ENCODE peak calls at places on chromosomes 1 and 21, in six cellular contexts. One of them, this sample, is unnamed.

GRCh38 chr1:212749924-212750535 is 41.5 kb downstream of the NSL1 start:
- DNase-seq in D721Med: peak; percentile 41
- DNase-seq in A673: peak; percentile 89
- DNase-seq in lower leg skin: no peak
- DNase-seq in AG20443: peak; percentile 71
- DNase-seq in stimulated activated CD8-positive, alpha-beta memory T cell treated with anti-CD3 and anti-CD28 coated beads, Interleukin-4, amount 100 ng/mL, for 24 hours: no peak
- DNase-seq in this sample: peak; percentile 84

GRCh38 chr1:31677401-31677800 is 26.4 kb downstream of the COL16A1 start:
- DNase-seq in lower leg skin: no peak
- DNase-seq in stimulated activated CD8-positive, alpha-beta memory T cell treated with anti-CD3 and anti-CD28 coated beads, Interleukin-4, amount 100 ng/mL, for 24 hours: no peak
- DNase-seq in AG20443: no peak
- DNase-seq in A673: no peak
- DNase-seq in D721Med: no peak
- DNase-seq in this sample: no peak

GRCh38 chr1:179178965-179179364 is 50.5 kb downstream of the ABL2 start:
- DNase-seq in AG20443: peak; percentile 28
- DNase-seq in stimulated activated CD8-positive, alpha-beta memory T cell treated with anti-CD3 and anti-CD28 coated beads, Interleukin-4, amount 100 ng/mL, for 24 hours: no peak
- DNase-seq in lower leg skin: no peak
- DNase-seq in A673: peak; percentile 67
- DNase-seq in D721Med: peak; percentile 64
- DNase-seq in this sample: peak; percentile 58

GRCh38 chr1:108913105-108913948 is 36.5 kb downstream of the GPSM2 start:
- DNase-seq in AG20443: no peak
- DNase-seq in A673: peak; percentile 33
- DNase-seq in lower leg skin: no peak
- DNase-seq in stimulated activated CD8-positive, alpha-beta memory T cell treated with anti-CD3 and anti-CD28 coated beads, Interleukin-4, amount 100 ng/mL, for 24 hours: no peak
- DNase-seq in D721Med: no peak
- DNase-seq in this sample: no peak

GRCh38 chr1:43506233-43506632 is 24.4 kb upstream of the PTPRF start:
- DNase-seq in D721Med: no peak
- DNase-seq in AG20443: no peak
- DNase-seq in stimulated activated CD8-positive, alpha-beta memory T cell treated with anti-CD3 and anti-CD28 coated beads, Interleukin-4, amount 100 ng/mL, for 24 hours: no peak
- DNase-seq in lower leg skin: no peak
- DNase-seq in A673: no peak
- DNase-seq in this sample: no peak

GRCh38 chr21:36385909-36386642 is 884 bp downstream of the CHAF1B start:
- DNase-seq in AG20443: peak; percentile 32
- DNase-seq in A673: no peak
- DNase-seq in D721Med: no peak
- DNase-seq in lower leg skin: no peak
- DNase-seq in stimulated activated CD8-positive, alpha-beta memory T cell treated with anti-CD3 and anti-CD28 coated beads, Interleukin-4, amount 100 ng/mL, for 24 hours: no peak
- DNase-seq in this sample: peak; percentile 24

GRCh38 chr1:197485790-197486189 is 217.7 kb downstream of the CRB1 start:
- DNase-seq in D721Med: no peak
- DNase-seq in lower leg skin: no peak
- DNase-seq in A673: no peak
- DNase-seq in stimulated activated CD8-positive, alpha-beta memory T cell treated with anti-CD3 and anti-CD28 coated beads, Interleukin-4, amount 100 ng/mL, for 24 hours: no peak
- DNase-seq in AG20443: no peak
- DNase-seq in this sample: no peak

GRCh38 chr1:186643600-186643999 is 36.6 kb downstream of the PTGS2 start:
- DNase-seq in D721Med: no peak
- DNase-seq in A673: no peak
- DNase-seq in AG20443: peak; percentile 37
- DNase-seq in stimulated activated CD8-positive, alpha-beta memory T cell treated with anti-CD3 and anti-CD28 coated beads, Interleukin-4, amount 100 ng/mL, for 24 hours: no peak
- DNase-seq in lower leg skin: no peak
- DNase-seq in this sample: no peak

GRCh38 chr21:41666641-41667051 is 100.2 kb downstream of the RIPK4 start:
- DNase-seq in A673: no peak
- DNase-seq in AG20443: no peak
- DNase-seq in stimulated activated CD8-positive, alpha-beta memory T cell treated with anti-CD3 and anti-CD28 coated beads, Interleukin-4, amount 100 ng/mL, for 24 hours: no peak
- DNase-seq in D721Med: no peak
- DNase-seq in lower leg skin: no peak
- DNase-seq in this sample: no peak

GRCh38 chr1:90717665-90718410 is 736 bp upstream of the BARHL2 start:
- DNase-seq in lower leg skin: no peak
- DNase-seq in stimulated activated CD8-positive, alpha-beta memory T cell treated with anti-CD3 and anti-CD28 coated beads, Interleukin-4, amount 100 ng/mL, for 24 hours: no peak
- DNase-seq in A673: peak; percentile 97
- DNase-seq in D721Med: peak; percentile 87
- DNase-seq in AG20443: peak; percentile 64
- DNase-seq in this sample: no peak

GRCh38 chr1:54266195-54266594 is 66.2 kb downstream of the MRPL37 start:
- DNase-seq in D721Med: no peak
- DNase-seq in stimulated activated CD8-positive, alpha-beta memory T cell treated with anti-CD3 and anti-CD28 coated beads, Interleukin-4, amount 100 ng/mL, for 24 hours: no peak
- DNase-seq in AG20443: no peak
- DNase-seq in A673: no peak
- DNase-seq in lower leg skin: no peak
- DNase-seq in this sample: no peak

GRCh38 chr21:29196664-29197052 is 66.2 kb downstream of the MAP3K7CL start:
- DNase-seq in D721Med: no peak
- DNase-seq in A673: no peak
- DNase-seq in stimulated activated CD8-positive, alpha-beta memory T cell treated with anti-CD3 and anti-CD28 coated beads, Interleukin-4, amount 100 ng/mL, for 24 hours: no peak
- DNase-seq in lower leg skin: no peak
- DNase-seq in AG20443: no peak
- DNase-seq in this sample: no peak

GRCh38 chr1:181255270-181255929 is 166.9 kb downstream of the IER5 start:
- DNase-seq in AG20443: peak; percentile 88
- DNase-seq in stimulated activated CD8-positive, alpha-beta memory T cell treated with anti-CD3 and anti-CD28 coated beads, Interleukin-4, amount 100 ng/mL, for 24 hours: no peak
- DNase-seq in lower leg skin: no peak
- DNase-seq in D721Med: no peak
- DNase-seq in A673: peak; percentile 10
- DNase-seq in this sample: peak; percentile 95

GRCh38 chr1:78950801-78951200 is 55.7 kb downstream of the ADGRL4 start:
- DNase-seq in lower leg skin: no peak
- DNase-seq in AG20443: peak; percentile 7
- DNase-seq in A673: no peak
- DNase-seq in D721Med: no peak
- DNase-seq in stimulated activated CD8-positive, alpha-beta memory T cell treated with anti-CD3 and anti-CD28 coated beads, Interleukin-4, amount 100 ng/mL, for 24 hours: no peak
- DNase-seq in this sample: no peak

GRCh38 chr1:165581926-165582325 is 38.1 kb downstream of the LRRC52 start:
- DNase-seq in lower leg skin: no peak
- DNase-seq in AG20443: no peak
- DNase-seq in A673: no peak
- DNase-seq in stimulated activated CD8-positive, alpha-beta memory T cell treated with anti-CD3 and anti-CD28 coated beads, Interleukin-4, amount 100 ng/mL, for 24 hours: no peak
- DNase-seq in D721Med: no peak
- DNase-seq in this sample: no peak

GRCh38 chr1:113072141-113072756 is 749 bp upstream of the LRIG2 start:
- DNase-seq in lower leg skin: no peak
- DNase-seq in stimulated activated CD8-positive, alpha-beta memory T cell treated with anti-CD3 and anti-CD28 coated beads, Interleukin-4, amount 100 ng/mL, for 24 hours: no peak
- DNase-seq in D721Med: no peak
- DNase-seq in A673: no peak
- DNase-seq in AG20443: no peak
- DNase-seq in this sample: no peak

GRCh38 chr1:201721131-201722049 is 107.6 kb upstream of the IPO9 start:
- DNase-seq in lower leg skin: no peak
- DNase-seq in D721Med: peak; percentile 76
- DNase-seq in stimulated activated CD8-positive, alpha-beta memory T cell treated with anti-CD3 and anti-CD28 coated beads, Interleukin-4, amount 100 ng/mL, for 24 hours: no peak
- DNase-seq in A673: no peak
- DNase-seq in AG20443: peak; percentile 60
- DNase-seq in this sample: peak; percentile 61

GRCh38 chr1:119222271-119222670 is 81.8 kb upstream of the WARS2 start:
- DNase-seq in A673: no peak
- DNase-seq in stimulated activated CD8-positive, alpha-beta memory T cell treated with anti-CD3 and anti-CD28 coated beads, Interleukin-4, amount 100 ng/mL, for 24 hours: no peak
- DNase-seq in lower leg skin: no peak
- DNase-seq in D721Med: no peak
- DNase-seq in AG20443: no peak
- DNase-seq in this sample: no peak

GRCh38 chr1:205191127-205191577 is 20.4 kb downstream of the DSTYK start:
- DNase-seq in lower leg skin: no peak
- DNase-seq in stimulated activated CD8-positive, alpha-beta memory T cell treated with anti-CD3 and anti-CD28 coated beads, Interleukin-4, amount 100 ng/mL, for 24 hours: no peak
- DNase-seq in D721Med: no peak
- DNase-seq in A673: no peak
- DNase-seq in AG20443: peak; percentile 28
- DNase-seq in this sample: peak; percentile 36

GRCh38 chr1:214331827-214332423 is 51.0 kb downstream of the SMYD2 start:
- DNase-seq in AG20443: peak; percentile 76
- DNase-seq in stimulated activated CD8-positive, alpha-beta memory T cell treated with anti-CD3 and anti-CD28 coated beads, Interleukin-4, amount 100 ng/mL, for 24 hours: peak; percentile 20
- DNase-seq in D721Med: peak; percentile 85
- DNase-seq in A673: peak; percentile 72
- DNase-seq in lower leg skin: no peak
- DNase-seq in this sample: peak; percentile 70

GRCh38 chr1:152461544-152461943 is 47.5 kb upstream of the CRNN start:
- DNase-seq in AG20443: peak; percentile 61
- DNase-seq in stimulated activated CD8-positive, alpha-beta memory T cell treated with anti-CD3 and anti-CD28 coated beads, Interleukin-4, amount 100 ng/mL, for 24 hours: peak; percentile 24
- DNase-seq in lower leg skin: peak; percentile 67
- DNase-seq in A673: peak; percentile 83
- DNase-seq in D721Med: no peak
- DNase-seq in this sample: peak; percentile 47

GRCh38 chr1:109641341-109641740 is 14.6 kb upstream of the GSTM4 start:
- DNase-seq in stimulated activated CD8-positive, alpha-beta memory T cell treated with anti-CD3 and anti-CD28 coated beads, Interleukin-4, amount 100 ng/mL, for 24 hours: no peak
- DNase-seq in D721Med: no peak
- DNase-seq in AG20443: no peak
- DNase-seq in lower leg skin: peak; percentile 4
- DNase-seq in A673: no peak
- DNase-seq in this sample: no peak

GRCh38 chr1:160539896-160540858 is 17.1 kb upstream of the SLAMF6 start:
- DNase-seq in A673: no peak
- DNase-seq in stimulated activated CD8-positive, alpha-beta memory T cell treated with anti-CD3 and anti-CD28 coated beads, Interleukin-4, amount 100 ng/mL, for 24 hours: no peak
- DNase-seq in lower leg skin: peak; percentile 18
- DNase-seq in AG20443: no peak
- DNase-seq in D721Med: no peak
- DNase-seq in this sample: no peak

GRCh38 chr1:241834733-241835377 is 13.1 kb upstream of the EXO1 start:
- DNase-seq in D721Med: no peak
- DNase-seq in lower leg skin: no peak
- DNase-seq in stimulated activated CD8-positive, alpha-beta memory T cell treated with anti-CD3 and anti-CD28 coated beads, Interleukin-4, amount 100 ng/mL, for 24 hours: no peak
- DNase-seq in AG20443: peak; percentile 49
- DNase-seq in A673: peak; percentile 39
- DNase-seq in this sample: peak; percentile 49

GRCh38 chr1:1358433-1359201 is at the start of gene MXRA8:
- DNase-seq in lower leg skin: no peak
- DNase-seq in D721Med: no peak
- DNase-seq in stimulated activated CD8-positive, alpha-beta memory T cell treated with anti-CD3 and anti-CD28 coated beads, Interleukin-4, amount 100 ng/mL, for 24 hours: no peak
- DNase-seq in A673: no peak
- DNase-seq in AG20443: peak; percentile 89
- DNase-seq in this sample: peak; percentile 92

GRCh38 chr1:246647113-246647512 is 77.1 kb upstream of the SCCPDH start:
- DNase-seq in lower leg skin: peak; percentile 23
- DNase-seq in stimulated activated CD8-positive, alpha-beta memory T cell treated with anti-CD3 and anti-CD28 coated beads, Interleukin-4, amount 100 ng/mL, for 24 hours: no peak
- DNase-seq in A673: peak; percentile 94
- DNase-seq in AG20443: peak; percentile 79
- DNase-seq in D721Med: peak; percentile 57
- DNase-seq in this sample: peak; percentile 69

GRCh38 chr1:61081135-61081636 is 1.2 kb upstream of the NFIA start:
- DNase-seq in lower leg skin: no peak
- DNase-seq in D721Med: no peak
- DNase-seq in AG20443: no peak
- DNase-seq in A673: no peak
- DNase-seq in stimulated activated CD8-positive, alpha-beta memory T cell treated with anti-CD3 and anti-CD28 coated beads, Interleukin-4, amount 100 ng/mL, for 24 hours: no peak
- DNase-seq in this sample: no peak

GRCh38 chr1:225817611-225818061 is 7.7 kb downstream of the EPHX1 start:
- DNase-seq in D721Med: no peak
- DNase-seq in lower leg skin: peak; percentile 75
- DNase-seq in A673: peak; percentile 29
- DNase-seq in AG20443: peak; percentile 90
- DNase-seq in stimulated activated CD8-positive, alpha-beta memory T cell treated with anti-CD3 and anti-CD28 coated beads, Interleukin-4, amount 100 ng/mL, for 24 hours: no peak
- DNase-seq in this sample: peak; percentile 93

GRCh38 chr1:64965239-64966157 is 851 bp downstream of the JAK1 start:
- DNase-seq in AG20443: peak; percentile 72
- DNase-seq in lower leg skin: peak; percentile 63
- DNase-seq in stimulated activated CD8-positive, alpha-beta memory T cell treated with anti-CD3 and anti-CD28 coated beads, Interleukin-4, amount 100 ng/mL, for 24 hours: peak; percentile 47
- DNase-seq in D721Med: no peak
- DNase-seq in A673: peak; percentile 64
- DNase-seq in this sample: peak; percentile 65

GRCh38 chr1:84143796-84144565 is at the start of gene PRKACB:
- DNase-seq in lower leg skin: no peak
- DNase-seq in stimulated activated CD8-positive, alpha-beta memory T cell treated with anti-CD3 and anti-CD28 coated beads, Interleukin-4, amount 100 ng/mL, for 24 hours: no peak
- DNase-seq in D721Med: no peak
- DNase-seq in AG20443: no peak
- DNase-seq in A673: peak; percentile 72
- DNase-seq in this sample: peak; percentile 3

GRCh38 chr1:3013371-3014038 is 7.8 kb upstream of the ACTRT2 start:
- DNase-seq in AG20443: no peak
- DNase-seq in A673: no peak
- DNase-seq in stimulated activated CD8-positive, alpha-beta memory T cell treated with anti-CD3 and anti-CD28 coated beads, Interleukin-4, amount 100 ng/mL, for 24 hours: no peak
- DNase-seq in D721Med: no peak
- DNase-seq in lower leg skin: no peak
- DNase-seq in this sample: no peak

GRCh38 chr1:184387069-184387870 is 441 bp downstream of the C1orf21 start:
- DNase-seq in stimulated activated CD8-positive, alpha-beta memory T cell treated with anti-CD3 and anti-CD28 coated beads, Interleukin-4, amount 100 ng/mL, for 24 hours: peak; percentile 26
- DNase-seq in AG20443: peak; percentile 48
- DNase-seq in D721Med: no peak
- DNase-seq in A673: peak; percentile 63
- DNase-seq in lower leg skin: peak; percentile 43
- DNase-seq in this sample: peak; percentile 18

GRCh38 chr1:24901791-24902470 is 28.1 kb downstream of the RUNX3 start:
- DNase-seq in lower leg skin: no peak
- DNase-seq in AG20443: peak; percentile 8
- DNase-seq in stimulated activated CD8-positive, alpha-beta memory T cell treated with anti-CD3 and anti-CD28 coated beads, Interleukin-4, amount 100 ng/mL, for 24 hours: no peak
- DNase-seq in A673: no peak
- DNase-seq in D721Med: no peak
- DNase-seq in this sample: no peak

GRCh38 chr1:181104790-181105133 is 16.3 kb downstream of the IER5 start:
- DNase-seq in lower leg skin: no peak
- DNase-seq in AG20443: no peak
- DNase-seq in stimulated activated CD8-positive, alpha-beta memory T cell treated with anti-CD3 and anti-CD28 coated beads, Interleukin-4, amount 100 ng/mL, for 24 hours: peak; percentile 9
- DNase-seq in D721Med: no peak
- DNase-seq in A673: peak; percentile 67
- DNase-seq in this sample: no peak